ENCODE peak calls at places on chromosomes 16 and 17, in eight cellular contexts. U is breast epithelium, W is K562, V is stomach, T is Panc1, B is transverse colon, X is spleen, H is HCT116. A is an unnamed sample.

GRCh38 chr17:48024149-48025039 is 13.2 kb downstream of the COPZ2 start:
- DNase-seq in U (peak), W (peak), V (peak), T (peak), B (peak), X (peak), H (peak), A (peak)

GRCh38 chr16:83714286-83714685 is 93.5 kb upstream of the HSBP1 start:
- DNase-seq in U (no peak), W (no peak), V (no peak), T (no peak), B (no peak), X (no peak), H (no peak), A (no peak)

GRCh38 chr17:28763137-28763799 is 19.5 kb downstream of the TRAF4 start:
- DNase-seq in U (no peak), W (no peak), V (no peak), T (no peak), B (no peak), X (no peak), H (no peak), A (no peak)

GRCh38 chr17:38906429-38907172 is 18.8 kb upstream of the LASP1NB start:
- DNase-seq in U (no peak), W (no peak), V (no peak), T (no peak), B (no peak), X (no peak), H (no peak), A (no peak)

GRCh38 chr17:40361063-40361924 is 3.2 kb downstream of the GJD3 start:
- DNase-seq in U (no peak), W (no peak), V (no peak), T (no peak), B (no peak), X (peak), H (no peak), A (no peak)

GRCh38 chr17:49022391-49022941 is 25.3 kb downstream of the IGF2BP1 start:
- DNase-seq in U (no peak), W (no peak), V (no peak), T (no peak), B (no peak), X (no peak), H (no peak), A (no peak)

GRCh38 chr16:88735121-88735520 is 28.8 kb downstream of the CTU2 start:
- DNase-seq in U (no peak), W (no peak), V (no peak), T (no peak), B (no peak), X (no peak), H (no peak), A (no peak)

GRCh38 chr17:37614391-37614790 is 5.2 kb upstream of the SYNRG start:
- DNase-seq in U (no peak), W (no peak), V (no peak), T (no peak), B (no peak), X (no peak), H (no peak), A (no peak)

GRCh38 chr17:40190197-40191021 is 13.1 kb downstream of the RAPGEFL1 start:
- DNase-seq in U (no peak), W (no peak), V (no peak), T (no peak), B (no peak), X (no peak), H (no peak), A (no peak)

GRCh38 chr17:76469991-76470739 is 2.8 kb downstream of the AANAT start:
- DNase-seq in U (no peak), W (no peak), V (no peak), T (no peak), B (no peak), X (no peak), H (no peak), A (no peak)

GRCh38 chr17:10790491-10791401 is 13.2 kb downstream of the TMEM238L start:
- DNase-seq in U (peak), W (peak), V (peak), T (no peak), B (peak), X (no peak), H (no peak), A (no peak)

GRCh38 chr17:50488880-50489279 is 10.2 kb downstream of the RSAD1 start:
- DNase-seq in U (no peak), W (no peak), V (no peak), T (no peak), B (no peak), X (no peak), H (no peak), A (no peak)

GRCh38 chr16:47644166-47644565 is 183.0 kb downstream of the PHKB start:
- DNase-seq in U (no peak), W (no peak), V (peak), T (no peak), B (no peak), X (no peak), H (no peak), A (no peak)

GRCh38 chr16:55832788-55833583 is at the start of gene CES1:
- DNase-seq in U (peak), W (no peak), V (no peak), T (no peak), B (peak), X (peak), H (no peak), A (peak)

GRCh38 chr16:75496546-75496945 is 1.3 kb upstream of the CHST6 start:
- DNase-seq in U (no peak), W (no peak), V (no peak), T (no peak), B (no peak), X (no peak), H (no peak), A (no peak)

GRCh38 chr16:70685938-70686375 is at the start of gene MTSS2:
- DNase-seq in U (peak), W (peak), V (peak), T (no peak), B (peak), X (peak), H (peak), A (no peak)

GRCh38 chr17:81453712-81454111 is 58.5 kb downstream of the BAHCC1 start:
- DNase-seq in U (no peak), W (no peak), V (no peak), T (no peak), B (no peak), X (peak), H (no peak), A (peak)

GRCh38 chr16:62036807-62037135 is 533 bp upstream of the CDH8 start:
- DNase-seq in U (no peak), W (no peak), V (no peak), T (no peak), B (no peak), X (no peak), H (no peak), A (no peak)

DNA sequence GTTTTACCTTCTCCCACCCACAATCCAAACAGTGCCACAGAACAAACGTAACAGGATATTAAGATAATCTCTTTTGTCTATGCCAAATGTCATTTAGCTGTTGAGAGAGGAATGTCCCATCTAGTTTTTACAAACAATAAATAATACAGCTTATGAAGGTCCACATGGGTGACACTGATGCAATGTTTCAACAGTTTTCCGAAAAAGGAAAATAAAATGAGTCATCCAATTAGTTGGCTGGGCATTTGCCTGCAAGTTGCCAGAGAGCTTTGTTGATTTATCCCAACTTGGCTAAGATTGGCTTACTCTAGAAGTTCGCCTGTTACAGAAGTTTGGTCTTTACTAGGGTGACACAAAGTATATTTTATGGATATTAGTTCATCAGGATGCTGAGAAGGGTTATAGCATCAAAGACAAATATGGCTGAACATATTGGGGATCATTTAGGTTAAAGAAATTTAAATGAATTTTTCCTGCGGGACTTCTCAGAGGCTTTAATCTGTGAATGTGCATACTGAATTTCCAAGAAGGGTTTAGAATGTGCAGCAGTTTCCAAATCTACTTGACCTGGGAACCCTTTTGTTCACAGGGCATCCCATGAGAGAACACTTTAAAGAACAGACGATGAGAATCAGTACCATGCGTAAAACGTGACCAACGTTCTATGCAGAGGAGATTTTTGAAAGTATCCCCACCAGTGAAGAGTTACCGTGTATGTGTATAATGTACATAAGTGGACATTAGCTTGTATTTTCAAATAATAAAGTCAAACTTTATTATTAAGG is 73.1 kb downstream of the CDH13 start:
- DNase-seq in U (no peak), W (no peak), V (no peak), T (no peak), B (no peak), X (no peak), H (no peak), A (no peak)
- TF ChIP-seq POLR2AphosphoS5 in U (no peak), W (no peak), V (no peak), T (no peak), B (no peak), X (no peak), H (no peak), A (no peak)

DNA sequence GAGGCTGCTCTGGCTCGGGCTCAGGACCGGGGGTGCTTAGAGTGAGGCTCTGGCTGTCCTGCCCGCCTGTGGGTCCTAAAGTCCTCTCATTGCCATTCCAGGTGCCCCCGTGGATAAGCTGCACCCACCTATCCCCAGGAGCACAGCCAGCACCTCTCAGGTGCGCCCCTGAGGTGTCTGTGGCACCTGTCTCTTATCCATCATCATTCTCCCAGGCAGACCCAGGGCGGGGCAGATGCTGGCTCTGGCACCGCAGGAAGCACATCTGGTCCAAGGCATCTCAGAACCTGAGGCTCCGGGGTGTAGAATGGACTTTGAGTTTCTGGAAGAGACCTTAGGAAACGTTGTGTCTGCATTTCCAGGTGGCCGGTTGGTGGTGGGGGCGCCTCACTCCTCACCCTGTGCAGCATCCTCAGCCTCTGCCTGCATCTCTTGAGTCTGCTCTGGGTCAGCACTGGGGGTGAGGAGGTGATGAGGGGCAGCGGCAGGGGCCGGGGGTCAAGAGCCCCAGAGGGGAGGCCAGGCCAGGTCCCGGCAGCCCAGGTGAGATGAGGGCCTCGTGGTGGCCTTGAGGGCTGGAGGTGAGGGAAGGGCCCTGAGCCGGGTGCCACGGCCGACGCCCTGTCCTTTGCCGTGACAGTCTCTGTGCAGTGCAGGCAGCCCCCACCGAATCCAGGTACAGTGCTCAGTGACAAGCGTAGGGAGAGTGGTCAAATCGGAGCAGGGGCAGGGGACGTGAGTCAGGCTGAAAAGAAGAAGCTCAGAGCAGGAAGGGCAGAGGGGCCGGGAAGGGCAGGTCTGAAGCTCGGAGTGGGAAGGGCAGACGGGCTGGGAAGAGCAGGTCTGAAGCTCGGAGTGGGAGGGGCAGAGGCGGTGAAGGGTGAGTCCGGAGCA is 173.5 kb downstream of the NPIPB11 start:
- DNase-seq in U (no peak), W (no peak), V (no peak), T (no peak), B (no peak), X (no peak), H (no peak), A (no peak)
- TF ChIP-seq CTCF in U (no peak), W (no peak), V (no peak), T (no peak), B (no peak), X (no peak), H (no peak), A (no peak)

GRCh38 chr17:59725691-59726090 is 18.2 kb downstream of the VMP1 start:
- DNase-seq in U (no peak), W (no peak), V (no peak), T (no peak), B (no peak), X (no peak), H (no peak), A (peak)
- TF ChIP-seq POLR2AphosphoS5 in U (no peak), W (no peak), V (no peak), T (no peak), B (peak), X (no peak), H (no peak), A (no peak)

DNA sequence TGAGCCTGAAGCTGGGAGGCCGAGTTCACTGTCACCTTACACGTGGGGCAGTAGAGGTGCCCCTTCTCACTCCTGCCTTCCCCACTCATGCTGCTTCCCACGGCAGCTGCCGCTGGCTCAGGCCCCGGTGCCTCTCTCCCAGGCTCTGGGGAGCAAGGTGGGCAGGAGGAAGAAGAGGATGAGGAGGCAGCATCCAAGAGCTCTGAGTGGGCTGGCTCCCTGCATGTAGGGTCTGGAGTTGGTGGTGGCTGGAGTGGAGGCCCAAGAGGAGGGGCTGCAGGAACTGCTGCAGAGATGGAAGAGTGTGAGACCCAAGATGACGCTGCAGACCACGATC is 8.9 kb downstream of the NKIRAS2 start:
- DNase-seq in U (no peak), W (no peak), V (no peak), T (no peak), B (no peak), X (no peak), H (no peak), A (no peak)
- TF ChIP-seq CTCF in U (no peak), W (no peak), V (no peak), T (no peak), B (no peak), X (no peak), H (no peak), A (no peak)